ENCODE peak calls at places on chromosomes 11 and 22, in six cellular contexts. H is ovary, M is spleen, N is A549, P is HCT116, R is lower leg skin. C is an unnamed sample.

GRCh38 chr11:115848614-115849013 is 344.4 kb upstream of the CADM1 start:
- DNase-seq in P (no peak), R (no peak), M (no peak), N (no peak), H (no peak), C (no peak)

GRCh38 chr22:21587803-21588611 is 20.5 kb downstream of the UBE2L3 start:
- DNase-seq in M (no peak), P (no peak), N (no peak), R (no peak), H (no peak), C (no peak)

GRCh38 chr11:123103326-123103980 is 41.5 kb upstream of the HSPA8 start:
- DNase-seq in N (peak), M (no peak), P (peak), H (peak), R (peak), C (no peak)

GRCh38 chr11:94802501-94802900 is 34.3 kb downstream of the AMOTL1 start:
- DNase-seq in P (no peak), R (no peak), H (no peak), M (no peak), N (no peak), C (no peak)

GRCh38 chr11:20584093-20584774 is 15.2 kb upstream of the SLC6A5 start:
- DNase-seq in R (no peak), N (no peak), P (no peak), H (no peak), M (no peak), C (no peak)

GRCh38 chr11:32173435-32173834 is 82.6 kb downstream of the RCN1 start:
- DNase-seq in H (peak), M (no peak), P (peak), N (peak), R (no peak), C (peak)

GRCh38 chr22:17843189-17843588 is 68.9 kb upstream of the BID start:
- DNase-seq in N (no peak), M (no peak), P (no peak), R (no peak), H (no peak), C (no peak)

GRCh38 chr11:101458161-101458560 is 125.6 kb downstream of the TRPC6 start:
- DNase-seq in P (no peak), H (no peak), N (no peak), R (no peak), M (no peak), C (no peak)

GRCh38 chr11:14258177-14258935 is 100.6 kb downstream of the RRAS2 start:
- DNase-seq in P (peak), N (peak), R (no peak), H (no peak), M (no peak), C (peak)

GRCh38 chr11:107468596-107468995 is 11.0 kb upstream of the CWF19L2 start:
- DNase-seq in M (no peak), R (no peak), N (no peak), H (no peak), P (no peak), C (no peak)

GRCh38 chr11:86041975-86042378 is 26.9 kb downstream of the PICALM start:
- DNase-seq in P (peak), N (peak), M (no peak), H (no peak), R (no peak), C (peak)

GRCh38 chr11:60563553-60564235 is 48.5 kb downstream of the MS4A13 start:
- DNase-seq in H (no peak), N (no peak), P (no peak), M (no peak), R (no peak), C (no peak)

GRCh38 chr11:8809605-8810272 is 101.2 kb upstream of the AKIP1 start:
- DNase-seq in M (no peak), N (no peak), H (no peak), R (no peak), P (no peak), C (no peak)

GRCh38 chr11:33448461-33449130 is 191.4 kb downstream of the HIPK3 start:
- DNase-seq in P (no peak), M (no peak), R (no peak), H (no peak), N (no peak), C (no peak)

GRCh38 chr11:36130401-36130800 is 158.8 kb downstream of the COMMD9 start:
- DNase-seq in M (no peak), N (no peak), H (no peak), P (no peak), R (no peak), C (peak)

GRCh38 chr11:125621995-125622394 is 3.0 kb upstream of the CHEK1 start:
- DNase-seq in M (no peak), H (no peak), P (no peak), N (no peak), R (no peak), C (peak)

GRCh38 chr11:6357222-6357621 is 33.1 kb upstream of the SMPD1 start:
- DNase-seq in P (peak), N (no peak), M (no peak), H (peak), R (no peak), C (peak)

GRCh38 chr11:17517186-17517585 is 27.0 kb downstream of the USH1C start:
- DNase-seq in R (no peak), P (no peak), H (no peak), N (no peak), M (no peak), C (no peak)

GRCh38 chr11:17375547-17375946 is 12.9 kb downstream of the KCNJ11 start:
- DNase-seq in P (no peak), H (no peak), M (no peak), R (no peak), N (no peak), C (no peak)

GRCh38 chr22:25021976-25022711 is 69.6 kb downstream of the KIAA1671 start:
- DNase-seq in N (no peak), R (no peak), M (no peak), P (no peak), H (no peak), C (no peak)

GRCh38 chr11:121104223-121104831 is 3.3 kb downstream of the TECTA start:
- DNase-seq in N (no peak), R (no peak), P (no peak), H (peak), M (no peak), C (no peak)

GRCh38 chr11:576791-577610 is 731 bp downstream of the PHRF1 start:
- DNase-seq in M (peak), N (no peak), R (peak), H (no peak), P (no peak), C (no peak)

GRCh38 chr11:575996-576756 is at the start of gene PHRF1:
- DNase-seq in R (peak), N (peak), P (peak), M (peak), H (peak), C (peak)

GRCh38 chr11:574632-575323 is 1.5 kb upstream of the PHRF1 start:
- DNase-seq in M (peak), H (peak), R (no peak), P (no peak), N (no peak), C (no peak)

GRCh38 chr11:577611-577894 is 1.3 kb downstream of the PHRF1 start:
- DNase-seq in M (no peak), R (no peak), P (no peak), H (no peak), N (no peak), C (no peak)

GRCh38 chr11:575324-575995 is 810 bp upstream of the PHRF1 start:
- DNase-seq in P (peak), H (no peak), N (peak), R (peak), M (peak), C (peak)
- TF ChIP-seq POLR2A in P (no peak), H (peak), N (peak), R (no peak), M (no peak), C (peak)

GRCh38 chr22:37019309-37020191 is at the start of the genes MPST and TST:
- DNase-seq in H (peak), N (no peak), R (peak), P (no peak), M (peak), C (peak)
- TF ChIP-seq POLR2A in H (peak), N (peak), R (no peak), P (peak), M (peak), C (peak)

GRCh38 chr22:30425616-30426394 is at the start of gene MTFP1:
- DNase-seq in R (peak), H (peak), P (no peak), N (peak), M (peak), C (no peak)

GRCh38 chr22:30427871-30428270 is 2.3 kb downstream of the MTFP1 start:
- DNase-seq in H (no peak), R (no peak), P (no peak), M (no peak), N (no peak), C (no peak)

GRCh38 chr22:30425327-30425615 is 297 bp upstream of the MTFP1 start:
- DNase-seq in P (no peak), H (no peak), N (no peak), M (no peak), R (no peak), C (no peak)

GRCh38 chr22:30424471-30425326 is 869 bp upstream of the MTFP1 start:
- DNase-seq in N (no peak), P (no peak), M (no peak), H (no peak), R (no peak), C (no peak)

DNA sequence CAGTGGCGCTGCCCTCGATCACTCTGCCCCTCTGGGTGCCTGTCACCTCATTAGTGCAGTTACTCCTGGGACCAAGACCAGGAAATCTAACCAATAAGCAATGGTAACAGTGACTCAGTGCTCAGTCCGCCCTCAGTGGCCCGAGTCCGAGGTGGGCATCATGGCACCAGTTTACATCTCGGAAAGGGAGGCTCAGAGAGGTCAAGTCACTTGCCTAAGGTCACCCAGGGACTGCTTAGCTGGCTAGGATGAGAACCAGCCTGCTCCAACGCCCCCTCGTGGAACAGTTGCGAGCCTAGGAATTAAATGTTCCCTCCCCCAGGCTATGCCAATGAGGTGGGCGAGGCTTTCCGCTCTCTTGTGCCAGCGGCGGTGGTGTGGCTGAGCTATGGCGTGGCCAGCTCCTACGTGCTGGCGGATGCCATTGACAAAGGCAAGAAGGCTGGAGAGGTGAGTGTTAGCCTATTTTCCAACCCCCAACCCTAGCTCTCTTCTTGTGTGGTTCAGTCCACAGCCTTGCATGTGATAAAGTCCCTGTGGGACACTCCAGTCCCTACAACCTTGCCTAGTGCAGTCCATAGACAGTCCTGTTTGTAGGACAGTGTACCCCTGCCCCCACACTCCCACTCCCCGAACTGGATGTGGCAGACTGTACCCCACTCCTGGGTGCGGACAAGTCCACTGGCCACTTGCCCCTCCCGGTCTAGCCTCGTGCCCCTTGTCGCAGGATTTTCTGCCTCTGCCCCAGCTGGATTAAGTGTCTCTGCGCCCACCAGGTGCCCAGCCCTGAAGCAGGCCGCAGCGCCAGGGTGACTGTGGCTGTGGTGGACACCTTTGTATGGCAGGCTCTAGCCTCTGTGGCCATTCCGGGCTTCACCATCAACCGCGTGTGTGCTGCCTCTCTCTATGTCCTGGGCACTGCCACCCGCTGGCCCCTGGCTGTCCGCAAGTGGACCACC is 1.1 kb downstream of the MTFP1 start:
- DNase-seq in P (peak), N (peak), H (peak), R (peak), M (peak), C (no peak)
- TF ChIP-seq POLR2A in P (peak), N (no peak), H (no peak), R (no peak), M (no peak), C (no peak)

GRCh38 chr11:67451658-67451976 is 912 bp downstream of the GPR152 start:
- DNase-seq in P (no peak), N (no peak), R (no peak), H (no peak), M (no peak), C (no peak)
- TF ChIP-seq POLR2A in P (no peak), N (no peak), R (no peak), H (no peak), M (no peak), C (no peak)

GRCh38 chr11:78079232-78080083 is at the start of gene NDUFC2:
- DNase-seq in H (peak), N (peak), M (peak), P (peak), R (peak), C (peak)
- TF ChIP-seq POLR2A in H (peak), N (peak), M (no peak), P (peak), R (no peak), C (peak)

GRCh38 chr22:46028069-46028991 is 51.4 kb upstream of the WNT7B start:
- DNase-seq in R (no peak), P (no peak), M (peak), N (no peak), H (peak), C (no peak)

GRCh38 chr22:46025973-46026906 is 49.3 kb upstream of the WNT7B start:
- DNase-seq in M (peak), H (peak), P (no peak), N (no peak), R (no peak), C (no peak)

GRCh38 chr22:46026907-46027218 is 49.9 kb upstream of the WNT7B start:
- DNase-seq in R (no peak), P (no peak), H (no peak), N (no peak), M (no peak), C (no peak)

GRCh38 chr22:46029036-46029435 is 52.1 kb upstream of the WNT7B start:
- DNase-seq in H (no peak), R (no peak), N (no peak), P (no peak), M (no peak), C (no peak)

DNA sequence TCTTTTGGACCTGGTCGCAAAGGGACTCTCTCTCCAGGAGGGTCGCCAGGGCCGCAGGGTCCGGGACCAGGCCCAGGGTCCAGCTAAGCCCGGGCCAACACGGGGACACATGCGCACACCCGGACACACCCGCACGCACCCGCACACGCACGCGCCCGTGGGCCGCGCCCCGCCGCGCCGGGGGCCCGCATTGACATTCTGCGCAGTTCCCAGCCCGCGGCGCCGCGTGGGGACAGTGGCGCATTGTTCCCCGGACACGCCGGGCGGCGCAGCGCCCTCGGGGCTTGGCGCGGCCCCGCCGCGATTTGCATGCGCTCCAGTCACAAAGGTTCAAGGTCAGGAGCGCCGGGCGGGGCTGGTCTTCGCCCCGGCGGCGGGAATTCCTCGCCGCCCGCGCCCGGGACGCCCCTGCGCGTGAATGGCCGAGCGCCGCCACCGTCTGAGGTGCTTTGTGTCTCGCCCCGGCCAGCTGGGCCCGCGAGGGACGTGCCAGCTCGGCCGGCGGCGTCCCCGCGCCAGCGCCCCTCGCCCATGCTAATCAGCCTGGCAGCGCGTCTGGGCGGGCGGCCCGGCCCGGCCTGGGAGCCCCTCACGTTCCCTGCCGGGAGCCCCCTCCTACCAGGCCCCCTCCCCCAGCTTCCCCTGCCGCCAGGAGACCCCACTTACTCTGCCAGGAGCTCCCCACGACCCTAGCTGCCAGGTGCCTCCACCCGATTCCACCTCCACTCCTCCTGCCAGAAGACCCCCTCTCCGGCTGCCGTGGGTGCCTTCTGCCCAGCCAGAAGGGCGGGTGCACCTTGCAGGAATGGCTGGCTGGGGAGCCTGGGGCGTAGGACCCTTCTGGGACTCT is 50.5 kb upstream of the WNT7B start:
- DNase-seq in R (no peak), P (no peak), N (no peak), M (peak), H (peak), C (no peak)
- TF ChIP-seq POLR2A in R (no peak), P (no peak), N (no peak), M (no peak), H (peak), C (no peak)

DNA sequence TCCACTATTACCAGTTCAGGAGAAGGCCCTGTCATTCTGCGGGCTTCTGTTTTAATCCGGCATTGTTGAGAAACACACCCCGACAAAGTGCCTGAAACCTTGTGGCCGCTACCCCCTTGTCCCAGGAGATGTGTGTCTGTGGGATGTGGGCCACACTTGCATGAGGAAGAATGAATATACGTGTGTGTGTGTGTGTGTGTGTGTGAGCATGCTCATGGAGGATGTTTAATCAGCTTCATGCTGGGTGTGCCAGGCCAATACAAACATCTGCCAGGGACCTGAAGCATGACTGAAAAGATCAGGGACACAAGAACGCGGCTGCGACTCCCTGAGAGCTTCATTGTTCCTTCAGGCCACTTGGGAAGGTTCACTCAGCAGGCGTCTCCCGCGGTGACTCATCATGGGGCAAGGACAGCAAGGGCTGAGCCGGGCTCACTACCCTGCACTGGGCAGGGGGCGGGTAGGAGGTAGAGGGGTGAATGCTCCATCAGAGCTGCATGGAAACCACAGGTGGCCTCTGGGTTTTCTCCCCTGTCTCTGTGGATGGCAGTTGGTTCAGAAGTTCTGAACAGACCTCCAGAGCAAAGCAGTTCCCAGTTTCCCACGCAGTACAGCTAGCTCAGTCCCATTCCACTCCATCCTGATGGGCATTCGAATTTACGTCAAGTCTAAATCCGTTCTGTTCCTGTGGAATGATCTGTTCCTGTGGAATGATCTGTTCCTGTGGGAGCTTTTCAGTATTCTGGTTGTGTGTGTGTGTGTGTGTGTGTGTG is 7.0 kb upstream of the MALAT1 start:
- DNase-seq in P (peak), N (peak), H (peak), M (no peak), R (peak), C (no peak)
- TF ChIP-seq POLR2A in P (no peak), N (peak), H (no peak), M (no peak), R (no peak), C (peak)

GRCh38 chr11:788953-789940 is 643 bp downstream of the CEND1 start:
- DNase-seq in N (no peak), R (no peak), M (no peak), P (no peak), H (no peak), C (no peak)
- TF ChIP-seq POLR2A in N (no peak), R (no peak), M (no peak), P (no peak), H (no peak), C (no peak)

GRCh38 chr22:38738475-38739070 is 17.2 kb downstream of the SUN2 start:
- DNase-seq in H (no peak), N (no peak), P (no peak), R (no peak), M (peak), C (no peak)
- TF ChIP-seq POLR2A in H (no peak), N (no peak), P (no peak), R (no peak), M (no peak), C (no peak)

GRCh38 chr22:39532215-39533071 is at the start of gene RPS19BP1:
- DNase-seq in H (peak), R (peak), P (peak), M (peak), N (peak), C (peak)
- TF ChIP-seq POLR2A in H (peak), R (no peak), P (peak), M (no peak), N (peak), C (peak)